ENCODE peak calls at places on chromosome 15, in seven cellular contexts. K, P, U, E, B, Z and T are unnamed samples.
A peak's percentile ranks its signal among the peaks of the same experiment; 100 is the strongest.

GRCh38 chr15:101107625-101108457 is 144.0 kb downstream of the CHSY1 start:
- DNase-seq in K (no peak), P (no peak), U (no peak), E (no peak), B (no peak), Z (no peak), T (no peak)

GRCh38 chr15:82858932-82859331 is 49.5 kb downstream of the WHAMM start:
- DNase-seq in K (no peak), P (no peak), U (no peak), E (no peak), B (no peak), Z (no peak), T (no peak)

GRCh38 chr15:37873336-37873735 is 61.1 kb upstream of the TMCO5A start:
- DNase-seq in K (no peak), P (no peak), U (peak; percentile 39), E (no peak), B (no peak), Z (no peak), T (no peak)

GRCh38 chr15:62934236-62934971 is 108.1 kb upstream of the TPM1 start:
- DNase-seq in K (no peak), P (no peak), U (no peak), E (no peak), B (no peak), Z (no peak), T (no peak)

GRCh38 chr15:39658740-39659139 is 77.9 kb downstream of the THBS1 start:
- DNase-seq in K (no peak), P (no peak), U (no peak), E (no peak), B (no peak), Z (no peak), T (no peak)

GRCh38 chr15:77486542-77487478 is 66.1 kb downstream of the HMG20A start:
- DNase-seq in K (no peak), P (no peak), U (peak; percentile 33), E (no peak), B (no peak), Z (no peak), T (no peak)

GRCh38 chr15:80641384-80641783 is 53.7 kb upstream of the ABHD17C start:
- DNase-seq in K (no peak), P (no peak), U (no peak), E (no peak), B (no peak), Z (no peak), T (no peak)

GRCh38 chr15:50685191-50685975 is 1.2 kb downstream of the TRPM7 start:
- DNase-seq in K (no peak), P (no peak), U (peak; percentile 29), E (no peak), B (no peak), Z (no peak), T (no peak)

GRCh38 chr15:89776274-89777072 is at the start of gene MESP2:
- DNase-seq in K (peak; percentile 32), P (peak; percentile 66), U (peak; percentile 84), E (no peak), B (peak; percentile 91), Z (no peak), T (peak; percentile 61)

GRCh38 chr15:100875976-100876375 is 3.7 kb upstream of the ALDH1A3 start:
- DNase-seq in K (no peak), P (no peak), U (no peak), E (no peak), B (no peak), Z (no peak), T (no peak)

GRCh38 chr15:47870300-47870955 is 153.1 kb downstream of the SEMA6D start:
- DNase-seq in K (no peak), P (no peak), U (no peak), E (no peak), B (peak; percentile 27), Z (no peak), T (no peak)

GRCh38 chr15:67809441-67809840 is 15.9 kb upstream of the SKOR1 start:
- DNase-seq in K (no peak), P (no peak), U (no peak), E (no peak), B (no peak), Z (no peak), T (no peak)

GRCh38 chr15:60899322-60899966 is 329.7 kb downstream of the RORA start:
- DNase-seq in K (no peak), P (no peak), U (no peak), E (no peak), B (no peak), Z (no peak), T (no peak)

GRCh38 chr15:65079580-65079979 is 3.0 kb downstream of the KBTBD13 start:
- DNase-seq in K (no peak), P (no peak), U (no peak), E (no peak), B (no peak), Z (no peak), T (no peak)

GRCh38 chr15:36363335-36363734 is 216.1 kb upstream of the CDIN1 start:
- DNase-seq in K (no peak), P (no peak), U (peak; percentile 76), E (no peak), B (no peak), Z (no peak), T (no peak)

GRCh38 chr15:36361351-36361870 is 218.0 kb upstream of the CDIN1 start:
- DNase-seq in K (no peak), P (no peak), U (peak; percentile 65), E (no peak), B (no peak), Z (no peak), T (no peak)

GRCh38 chr15:65400760-65401606 is 21.8 kb downstream of the IGDCC4 start:
- DNase-seq in K (peak; percentile 28), P (peak; percentile 37), U (peak; percentile 72), E (no peak), B (peak; percentile 60), Z (no peak), T (no peak)

GRCh38 chr15:67340630-67341029 is 86.0 kb downstream of the IQCH start:
- DNase-seq in K (no peak), P (no peak), U (no peak), E (no peak), B (no peak), Z (no peak), T (no peak)

GRCh38 chr15:58587481-58587880 is 155.7 kb downstream of the LIPC start:
- DNase-seq in K (no peak), P (no peak), U (no peak), E (no peak), B (no peak), Z (no peak), T (no peak)

GRCh38 chr15:63473749-63473998 is 30.7 kb upstream of the USP3 start:
- DNase-seq in K (no peak), P (no peak), U (no peak), E (no peak), B (no peak), Z (no peak), T (no peak)

GRCh38 chr15:32959077-32959476 is 235.4 kb downstream of the FMN1 start:
- DNase-seq in K (no peak), P (no peak), U (peak; percentile 39), E (no peak), B (no peak), Z (no peak), T (no peak)

DNA sequence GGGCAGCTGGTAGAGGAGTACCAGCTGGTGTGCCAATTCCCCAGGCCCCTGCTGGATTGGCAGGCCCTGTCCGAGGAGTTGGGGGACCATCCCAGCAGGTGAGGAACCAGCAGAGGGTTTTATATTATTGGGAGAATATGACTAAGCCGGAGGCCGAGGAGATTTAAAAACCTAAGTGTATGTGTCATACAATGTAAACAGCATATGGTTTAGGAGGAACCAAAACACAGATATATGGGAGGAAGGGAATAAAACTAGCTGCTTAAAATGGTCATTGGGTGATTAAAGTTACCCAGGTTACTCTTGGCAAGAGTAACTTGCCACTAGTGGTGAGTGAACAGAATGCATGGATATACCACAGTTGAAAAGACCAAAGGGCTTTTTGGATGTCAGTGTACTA is 22.1 kb downstream of the SNRPN start:
- DNase-seq in K (no peak), P (no peak), U (no peak), E (no peak), B (no peak), Z (no peak), T (no peak)
- TF ChIP-seq CTCF in K (no peak), P (no peak), U (no peak), E (no peak), B (peak; percentile 18), Z (no peak), T (no peak)

DNA sequence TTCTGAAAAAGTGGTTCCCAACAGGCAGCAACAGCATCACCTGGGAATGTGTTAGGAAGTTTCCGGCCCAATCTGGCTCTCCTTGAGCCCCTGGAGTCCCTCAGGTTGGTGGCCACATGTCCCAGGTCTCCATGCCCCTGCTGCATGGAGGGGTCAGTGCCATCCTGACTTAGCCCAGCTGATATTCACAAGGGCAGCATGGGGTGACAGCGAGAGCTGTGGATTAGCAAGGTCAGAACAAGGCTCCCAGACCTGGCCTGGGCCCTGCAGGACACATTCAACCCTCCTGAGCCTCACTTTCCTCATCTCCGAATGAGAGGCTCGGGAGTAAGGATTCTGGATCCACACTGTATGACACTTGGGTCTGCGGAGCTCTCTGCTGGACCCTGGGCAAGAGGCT is 243.8 kb upstream of the TLE3 start:
- DNase-seq in K (no peak), P (no peak), U (no peak), E (no peak), B (no peak), Z (no peak), T (no peak)
- TF ChIP-seq CTCF in K (no peak), P (no peak), U (no peak), E (no peak), B (no peak), Z (no peak), T (no peak)

GRCh38 chr15:56817266-56817665 is 84.0 kb upstream of the ZNF280D start:
- DNase-seq in K (no peak), P (no peak), U (peak; percentile 43), E (peak; percentile 75), B (no peak), Z (no peak), T (no peak)

GRCh38 chr15:56820333-56820732 is 87.0 kb upstream of the ZNF280D start:
- DNase-seq in K (no peak), P (no peak), U (no peak), E (no peak), B (no peak), Z (no peak), T (no peak)

GRCh38 chr15:56814429-56814828 is 81.1 kb upstream of the ZNF280D start:
- DNase-seq in K (no peak), P (no peak), U (no peak), E (no peak), B (no peak), Z (no peak), T (no peak)

GRCh38 chr15:56815247-56815646 is 81.9 kb upstream of the ZNF280D start:
- DNase-seq in K (no peak), P (peak; percentile 23), U (no peak), E (no peak), B (no peak), Z (peak; percentile 47), T (no peak)

GRCh38 chr15:56817690-56818089 is 84.4 kb upstream of the ZNF280D start:
- DNase-seq in K (no peak), P (no peak), U (no peak), E (no peak), B (no peak), Z (no peak), T (no peak)
- TF ChIP-seq CTCF in K (no peak), P (no peak), U (no peak), E (no peak), B (no peak), Z (no peak), T (no peak)

DNA sequence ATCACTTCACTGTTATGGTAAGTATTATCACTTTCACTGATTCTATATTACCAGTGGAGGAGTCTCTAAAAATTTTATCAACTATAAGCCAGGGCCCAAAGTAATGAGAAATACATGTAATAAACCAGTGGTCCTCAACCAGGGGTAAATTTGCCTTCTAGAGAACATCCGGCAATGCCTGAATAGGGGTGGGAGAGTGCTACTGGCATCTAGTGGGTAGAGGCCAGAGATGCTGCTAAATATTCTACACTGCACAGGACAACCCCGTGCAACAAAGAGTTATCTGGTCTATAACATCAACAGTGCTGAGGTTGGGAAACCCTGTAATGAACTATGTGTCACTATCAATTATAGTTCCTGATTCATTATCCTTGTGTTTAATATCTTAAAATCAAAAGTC is 2.2 kb downstream of the LYSMD2 start:
- DNase-seq in K (no peak), P (no peak), U (no peak), E (no peak), B (no peak), Z (no peak), T (no peak)
- TF ChIP-seq CTCF in K (peak; percentile 58), P (no peak), U (peak; percentile 10), E (no peak), B (no peak), Z (no peak), T (no peak)